ENCODE peak calls at places on chromosomes 11 and 22, in six cellular contexts. O, U, B, W, J and S are unnamed samples.

GRCh38 chr11:43507171-43507570 is 148.5 kb downstream of the TTC17 start:
- DNase-seq in O (no peak), U (no peak), B (no peak), W (no peak), J (no peak), S (no peak)

GRCh38 chr22:38177044-38177443 is 4.6 kb downstream of the PLA2G6 start:
- DNase-seq in O (no peak), U (no peak), B (no peak), W (no peak), J (no peak), S (no peak)

GRCh38 chr22:19463491-19464469 is 15.2 kb downstream of the UFD1 start:
- DNase-seq in O (no peak), U (no peak), B (peak), W (peak), J (no peak), S (peak)

GRCh38 chr22:49767355-49768062 is 60.2 kb downstream of the BRD1 start:
- DNase-seq in O (peak), U (no peak), B (peak), W (peak), J (peak), S (peak)

GRCh38 chr11:130088217-130088616 is 18.5 kb downstream of the APLP2 start:
- DNase-seq in O (no peak), U (no peak), B (no peak), W (no peak), J (no peak), S (no peak)

GRCh38 chr11:66978717-66979116 is 3.6 kb downstream of the C11orf86 start:
- DNase-seq in O (no peak), U (no peak), B (no peak), W (no peak), J (no peak), S (no peak)

GRCh38 chr11:73157141-73158010 is 15.3 kb upstream of the FCHSD2 start:
- DNase-seq in O (peak), U (no peak), B (no peak), W (peak), J (no peak), S (no peak)

GRCh38 chr11:7511405-7511804 is 2.4 kb upstream of the PPFIBP2 start:
- DNase-seq in O (no peak), U (no peak), B (peak), W (no peak), J (no peak), S (no peak)

GRCh38 chr11:123481647-123482046 is 51.6 kb downstream of the GRAMD1B start:
- DNase-seq in O (no peak), U (no peak), B (no peak), W (no peak), J (no peak), S (no peak)

GRCh38 chr11:32713496-32713895 is 81.0 kb downstream of the CCDC73 start:
- DNase-seq in O (peak), U (no peak), B (no peak), W (peak), J (no peak), S (peak)

GRCh38 chr11:68584097-68584496 is 100.2 kb upstream of the GAL start:
- DNase-seq in O (peak), U (no peak), B (no peak), W (peak), J (peak), S (peak)

GRCh38 chr11:113296447-113297205 is 17.8 kb upstream of the TTC12 start:
- DNase-seq in O (no peak), U (no peak), B (no peak), W (peak), J (no peak), S (no peak)

GRCh38 chr11:108672113-108672512 is 7.2 kb downstream of the DDX10 start:
- DNase-seq in O (peak), U (no peak), B (no peak), W (peak), J (no peak), S (no peak)

GRCh38 chr22:20526628-20527355 is 19.4 kb downstream of the MED15 start:
- DNase-seq in O (peak), U (no peak), B (peak), W (peak), J (no peak), S (no peak)